ENCODE peak calls at places on chromosomes 1 and 21, in seven cellular contexts. Z is PC-9; A is naive thymus-derived CD4-positive, alpha-beta T cell; W is left ventricle myocardium inferior; V is colonic mucosa; H is tibial nerve; E is A673. S is an unnamed sample. For H3K4me1 and H3K36me3, the result is how much of the 10 kb centered on the place peaks cover.

GRCh38 chr1:83543222-83543973 is 455.5 kb downstream of the TTLL7 start:
- DNase-seq in Z (no peak), A (no peak), W (no peak), V (no peak), H (no peak), E (no peak), S (no peak)

GRCh38 chr1:55717111-55717510 is 501.9 kb upstream of the USP24 start:
- DNase-seq in Z (no peak), A (no peak), W (no peak), V (no peak), H (no peak), E (no peak), S (no peak)

GRCh38 chr21:41803316-41803715 is 36.5 kb upstream of the RIPK4 start:
- DNase-seq in Z (no peak), A (no peak), W (no peak), V (no peak), H (no peak), E (no peak), S (no peak)

GRCh38 chr1:57249511-57249910 is 174.3 kb downstream of the DAB1 start:
- DNase-seq in Z (no peak), A (no peak), W (no peak), V (no peak), H (no peak), E (no peak), S (no peak)

GRCh38 chr1:215594640-215595039 is 27.5 kb downstream of the KCTD3 start:
- DNase-seq in Z (no peak), A (no peak), W (no peak), V (no peak), H (no peak), E (no peak), S (no peak)

GRCh38 chr1:232578681-232579195 is 51.2 kb downstream of the SIPA1L2 start:
- DNase-seq in Z (no peak), A (peak), W (no peak), V (no peak), H (no peak), E (peak), S (no peak)

GRCh38 chr1:58785424-58786058 is 1.7 kb upstream of the JUN start:
- DNase-seq in Z (peak), A (peak), W (peak), V (peak), H (no peak), E (no peak), S (peak)

GRCh38 chr1:157838966-157839365 is 2.6 kb downstream of the CD5L start:
- DNase-seq in Z (no peak), A (no peak), W (no peak), V (no peak), H (no peak), E (no peak), S (no peak)

GRCh38 chr21:15534450-15534886 is 195.3 kb upstream of the USP25 start:
- DNase-seq in Z (no peak), A (no peak), W (no peak), V (no peak), H (no peak), E (no peak), S (no peak)

GRCh38 chr1:23525558-23526174 is 5.4 kb downstream of the E2F2 start:
- DNase-seq in Z (no peak), A (no peak), W (no peak), V (peak), H (no peak), E (peak), S (no peak)

DNA sequence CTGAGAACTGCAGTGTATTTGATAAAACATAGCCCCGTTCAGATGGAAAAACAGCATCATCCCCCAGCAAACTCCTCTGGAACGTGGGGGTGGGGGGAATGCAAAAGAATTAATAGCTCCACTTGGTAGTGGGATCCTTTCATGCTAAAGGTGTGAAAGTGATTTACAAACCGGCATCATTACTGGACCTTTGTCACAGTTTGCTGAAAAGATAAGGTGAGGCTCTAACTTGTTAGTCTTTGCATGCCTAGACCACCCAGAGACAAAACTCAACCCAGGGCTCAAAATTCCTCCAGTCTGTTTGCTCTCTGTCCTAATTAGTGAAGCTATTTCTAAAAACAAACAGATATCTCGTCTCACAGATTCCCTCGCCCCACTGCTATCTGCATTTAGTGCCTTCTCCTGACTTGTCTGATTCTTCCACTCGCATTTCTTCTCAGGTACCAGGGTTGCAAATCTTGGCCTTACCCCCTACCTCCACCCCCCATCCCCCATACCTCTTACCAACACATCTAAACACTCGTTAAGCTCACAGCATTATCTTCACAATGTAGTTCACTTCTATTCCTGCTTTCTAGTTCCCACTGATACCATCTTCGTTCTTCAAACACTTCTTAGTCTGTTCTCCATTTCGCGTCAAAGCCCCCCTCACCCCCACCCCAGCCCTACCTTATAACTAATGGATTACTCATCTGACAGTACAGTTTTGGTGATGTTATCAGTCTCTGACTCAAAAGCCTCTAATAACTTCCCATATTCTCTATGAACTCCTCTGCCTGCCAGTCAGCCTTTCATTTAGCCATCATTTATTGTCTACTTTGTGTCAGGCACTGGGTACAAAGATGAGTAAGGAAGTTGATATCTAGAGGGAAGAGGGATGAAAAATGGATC is 11.8 kb downstream of the IER5 start:
- DNase-seq in Z (no peak), A (no peak), W (no peak), V (no peak), H (no peak), E (peak), S (no peak)
- H3K4me1 ChIP-seq in Z (half or more), A (under half), W (half or more), V (under half), H (half or more), E (half or more), S (under half)

GRCh38 chr1:54714881-54715492 is 674 bp upstream of the TTC4 start:
- DNase-seq in Z (no peak), A (peak), W (no peak), V (peak), H (no peak), E (no peak), S (no peak)
- H3K4me3 ChIP-seq in Z (peak), A (peak), W (peak), V (peak), H (peak), E (peak), S (peak)

DNA sequence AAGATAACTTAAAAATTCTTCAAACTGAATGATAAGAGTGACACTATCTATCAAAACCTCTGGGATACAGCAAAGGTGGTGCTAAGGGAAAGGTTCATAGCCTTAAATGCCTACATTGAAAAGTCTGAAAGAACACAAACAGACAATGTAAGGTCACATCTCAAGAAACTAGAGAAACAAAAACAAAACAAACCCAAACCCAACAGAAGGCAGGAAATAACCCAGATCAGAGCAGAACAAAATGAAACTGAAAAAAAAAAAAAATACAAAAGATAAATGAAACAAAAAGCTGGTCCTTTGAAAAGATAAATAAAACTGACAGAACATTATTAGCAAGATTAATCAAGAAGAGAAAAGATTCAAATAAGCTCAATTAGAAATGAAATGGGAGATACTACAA is 6.8 kb downstream of the ODF2L start:
- DNase-seq in Z (no peak), A (peak), W (no peak), V (no peak), H (no peak), E (no peak), S (no peak)
- H3K36me3 ChIP-seq in Z (under half), A (under half), W (under half), V (under half), H (under half), E (under half), S (under half)

DNA sequence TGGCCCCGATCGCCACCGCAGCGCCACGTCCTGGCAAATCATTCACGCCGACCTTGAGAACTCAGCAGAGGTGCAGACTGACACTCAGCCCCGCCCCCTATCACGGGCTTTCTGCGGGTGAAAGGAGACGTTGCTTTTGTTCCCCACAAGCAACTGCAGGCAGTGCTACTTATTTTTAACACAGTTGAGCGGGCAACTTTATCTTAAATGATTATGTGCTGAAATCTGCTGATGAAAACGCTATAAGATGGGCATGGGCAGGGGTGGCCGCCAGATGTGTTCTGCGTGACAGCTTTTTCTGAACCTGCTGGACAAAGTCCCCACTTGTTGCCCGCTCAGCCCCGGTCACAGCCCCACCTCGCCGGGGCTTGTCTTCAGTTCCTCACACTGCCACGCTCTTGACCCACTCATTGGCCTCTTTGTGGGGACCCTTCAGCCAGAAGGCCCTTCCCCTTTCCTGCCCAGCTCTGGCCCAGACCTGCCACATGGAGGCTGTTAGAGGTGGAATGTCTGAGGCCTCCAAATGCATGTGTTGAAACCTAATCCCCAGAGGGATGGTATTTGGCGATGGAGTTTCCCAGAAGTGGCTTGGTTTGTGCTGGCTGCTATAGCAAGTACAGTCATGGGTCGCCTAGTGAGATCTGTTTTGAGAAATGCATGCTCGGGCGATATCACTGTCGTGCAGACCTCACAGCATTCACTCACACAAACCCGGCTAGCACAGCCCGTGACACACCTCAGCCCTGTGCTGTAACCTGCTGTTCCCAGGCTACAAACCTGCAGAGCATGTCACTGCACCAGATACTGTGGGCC is 15.7 kb upstream of the PDXK start:
- DNase-seq in Z (no peak), A (no peak), W (peak), V (peak), H (no peak), E (no peak), S (peak)
- H3K4me1 ChIP-seq in Z (under half), A (under half), W (under half), V (under half), H (under half), E (under half), S (under half)

GRCh38 chr1:178864326-178864725 is 6.6 kb downstream of the ANGPTL1 start:
- DNase-seq in Z (no peak), A (no peak), W (no peak), V (no peak), H (no peak), E (peak), S (peak)

GRCh38 chr1:178869114-178869697 is 1.7 kb downstream of the ANGPTL1 start:
- DNase-seq in Z (no peak), A (no peak), W (no peak), V (no peak), H (no peak), E (peak), S (peak)

GRCh38 chr1:178870944-178871343 is at the start of gene ANGPTL1:
- DNase-seq in Z (no peak), A (no peak), W (no peak), V (no peak), H (no peak), E (peak), S (peak)

GRCh38 chr1:178868700-178869099 is 2.2 kb downstream of the ANGPTL1 start:
- DNase-seq in Z (no peak), A (no peak), W (no peak), V (no peak), H (no peak), E (no peak), S (no peak)

GRCh38 chr1:178867670-178868069 is 3.2 kb downstream of the ANGPTL1 start:
- DNase-seq in Z (no peak), A (no peak), W (no peak), V (no peak), H (no peak), E (no peak), S (peak)
- H3K4me3 ChIP-seq in Z (no peak), A (no peak), W (peak), V (peak), H (peak), E (peak), S (no peak)

DNA sequence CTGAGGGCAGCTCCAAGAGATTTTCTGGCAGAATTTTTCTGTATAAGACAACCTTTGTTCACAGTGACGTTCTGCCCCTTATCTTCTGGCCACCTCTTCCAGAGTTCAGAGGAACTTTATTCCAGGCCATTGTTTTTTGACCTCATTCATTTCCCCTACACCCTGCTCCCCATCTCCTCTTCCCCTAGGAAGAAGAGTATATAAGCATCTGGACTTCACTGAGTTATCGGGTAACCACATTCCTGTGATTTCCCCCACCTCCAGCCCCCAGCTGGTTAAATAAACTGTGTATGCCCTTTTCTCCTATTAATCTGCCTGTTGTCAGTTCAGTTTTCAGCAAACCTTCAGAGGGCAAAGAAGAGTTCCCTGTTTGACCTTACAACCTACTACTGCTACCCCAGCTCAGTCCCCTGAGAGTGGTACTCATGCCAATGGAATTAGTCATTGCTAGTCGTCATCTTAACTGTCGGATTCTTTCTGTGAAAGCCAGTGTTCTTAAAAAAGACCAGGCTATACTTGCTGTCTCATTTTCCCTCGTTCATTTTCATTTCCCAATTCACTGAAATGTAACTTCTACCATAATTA is 14.3 kb upstream of the ALG14 start:
- DNase-seq in Z (peak), A (no peak), W (no peak), V (no peak), H (no peak), E (peak), S (peak)
- H3K36me3 ChIP-seq in Z (under half), A (under half), W (under half), V (under half), H (under half), E (under half), S (under half)

GRCh38 chr1:231196307-231196706 is 34.4 kb downstream of the TRIM67 start:
- DNase-seq in Z (no peak), A (no peak), W (no peak), V (no peak), H (no peak), E (no peak), S (no peak)
- H3K4me1 ChIP-seq in Z (under half), A (under half), W (under half), V (under half), H (under half), E (under half), S (under half)

GRCh38 chr1:226659136-226659535 is 79.9 kb downstream of the ITPKB start:
- DNase-seq in Z (no peak), A (no peak), W (no peak), V (no peak), H (no peak), E (no peak), S (no peak)

GRCh38 chr1:226656601-226657277 is 82.3 kb downstream of the ITPKB start:
- DNase-seq in Z (no peak), A (peak), W (peak), V (peak), H (no peak), E (no peak), S (peak)

GRCh38 chr1:226659641-226660040 is 79.4 kb downstream of the ITPKB start:
- DNase-seq in Z (no peak), A (no peak), W (no peak), V (no peak), H (no peak), E (no peak), S (no peak)

GRCh38 chr1:226657788-226658537 is 81.1 kb downstream of the ITPKB start:
- DNase-seq in Z (no peak), A (no peak), W (no peak), V (no peak), H (no peak), E (no peak), S (no peak)

GRCh38 chr1:226658538-226659125 is 80.5 kb downstream of the ITPKB start:
- DNase-seq in Z (no peak), A (no peak), W (no peak), V (no peak), H (no peak), E (no peak), S (no peak)
- H3K4me3 ChIP-seq in Z (no peak), A (no peak), W (no peak), V (no peak), H (no peak), E (no peak), S (no peak)

GRCh38 chr1:52385376-52385775 is 18.8 kb downstream of the ORC1 start:
- DNase-seq in Z (no peak), A (no peak), W (no peak), V (no peak), H (no peak), E (no peak), S (no peak)

GRCh38 chr1:52386458-52386857 is 17.8 kb downstream of the ORC1 start:
- DNase-seq in Z (no peak), A (no peak), W (no peak), V (no peak), H (no peak), E (peak), S (no peak)
- H3K36me3 ChIP-seq in Z (under half), A (under half), W (under half), V (under half), H (under half), E (half or more), S (under half)